ENCODE peak calls at places on chromosomes 11 and 22, in six cellular contexts. X is aorta, J is GM20000, R is ELR, B is T-helper 1 cell, W is choroid plexus epithelial cell. Z is an unnamed sample.

GRCh38 chr11:32960553-32961164 is 55.0 kb upstream of the DEPDC7 start:
- DNase-seq in W (peak), R (peak), J (peak), B (no peak), X (no peak), Z (no peak)

GRCh38 chr22:50609599-50609998 is 9.0 kb downstream of the MAPK8IP2 start:
- DNase-seq in B (no peak), J (no peak), W (no peak), X (no peak), R (no peak), Z (no peak)

GRCh38 chr11:118903204-118904015 is 19.7 kb downstream of the CXCR5 start:
- DNase-seq in W (no peak), B (no peak), R (no peak), X (peak), J (no peak), Z (peak)

GRCh38 chr11:87258171-87258833 is 220.6 kb downstream of the TMEM135 start:
- DNase-seq in W (no peak), B (no peak), X (no peak), J (no peak), R (no peak), Z (no peak)

GRCh38 chr11:98234698-98235097 is 786.1 kb upstream of the CNTN5 start:
- DNase-seq in X (no peak), B (no peak), W (no peak), J (no peak), R (no peak), Z (no peak)

GRCh38 chr11:76648061-76648460 is 22.5 kb downstream of the LRRC32 start:
- DNase-seq in R (no peak), B (no peak), W (no peak), X (peak), J (no peak), Z (no peak)

GRCh38 chr11:129814244-129814992 is 1.2 kb upstream of the TMEM45B start:
- DNase-seq in B (peak), J (no peak), R (no peak), W (no peak), X (no peak), Z (no peak)

GRCh38 chr11:61963016-61963281 is 4.5 kb downstream of the FTH1 start:
- DNase-seq in W (no peak), B (no peak), R (no peak), X (peak), J (no peak), Z (peak)

GRCh38 chr11:8289426-8290047 is 25.9 kb upstream of the LMO1 start:
- DNase-seq in B (no peak), X (peak), R (no peak), J (no peak), W (no peak), Z (no peak)

GRCh38 chr22:46974631-46975585 is 212.5 kb downstream of the TBC1D22A start:
- DNase-seq in X (no peak), W (no peak), R (no peak), J (no peak), B (no peak), Z (peak)